ENCODE peak calls at places on chromosomes 11 and 22, in ten cellular contexts. V, D, S, P, F, K, H, A, Z and O are unnamed samples. For H3K9me3, the result is how much of the 10 kb centered on the place peaks cover.

GRCh38 chr11:10233581-10233980 is 60.4 kb downstream of the SBF2 start:
- DNase-seq in K (no peak), S (peak), Z (no peak), V (peak), A (no peak), D (no peak), H (no peak), P (peak), F (no peak), O (no peak)

GRCh38 chr11:123020968-123021367 is 39.3 kb upstream of the BSX start:
- DNase-seq in S (peak), V (peak), A (peak), Z (peak), P (peak), H (no peak), D (no peak), F (no peak), K (no peak), O (peak)

GRCh38 chr11:33668468-33668825 is 32.2 kb downstream of the C11orf91 start:
- DNase-seq in F (no peak), D (no peak), Z (no peak), V (no peak), A (no peak), S (no peak), K (no peak), P (no peak), H (no peak), O (no peak)

GRCh38 chr11:120514541-120515121 is 3.1 kb downstream of the GRIK4 start:
- DNase-seq in P (no peak), V (no peak), D (no peak), F (no peak), A (no peak), H (no peak), K (peak), Z (no peak), S (no peak), O (peak)

GRCh38 chr22:19968450-19968891 is 26.9 kb upstream of the TXNRD2 start:
- DNase-seq in A (no peak), S (no peak), D (no peak), Z (no peak), P (no peak), H (no peak), F (no peak), V (no peak), K (no peak), O (peak)

GRCh38 chr11:14672635-14673034 is 29.0 kb downstream of the PDE3B start:
- DNase-seq in V (peak), Z (no peak), S (peak), K (no peak), A (no peak), F (no peak), H (no peak), P (no peak), D (no peak), O (no peak)

GRCh38 chr11:131428853-131429252 is 58.4 kb downstream of the NTM start:
- DNase-seq in F (no peak), V (no peak), H (no peak), Z (no peak), A (no peak), K (no peak), D (no peak), P (no peak), S (no peak), O (no peak)

GRCh38 chr11:119572481-119573424 is 149.8 kb upstream of the THY1 start:
- DNase-seq in A (no peak), V (no peak), P (peak), K (no peak), D (no peak), Z (no peak), H (no peak), S (no peak), F (no peak), O (no peak)

GRCh38 chr11:118625976-118626375 is 18.6 kb downstream of the PHLDB1 start:
- DNase-seq in D (no peak), F (no peak), H (no peak), P (no peak), A (no peak), Z (no peak), K (peak), S (no peak), V (peak), O (no peak)

DNA sequence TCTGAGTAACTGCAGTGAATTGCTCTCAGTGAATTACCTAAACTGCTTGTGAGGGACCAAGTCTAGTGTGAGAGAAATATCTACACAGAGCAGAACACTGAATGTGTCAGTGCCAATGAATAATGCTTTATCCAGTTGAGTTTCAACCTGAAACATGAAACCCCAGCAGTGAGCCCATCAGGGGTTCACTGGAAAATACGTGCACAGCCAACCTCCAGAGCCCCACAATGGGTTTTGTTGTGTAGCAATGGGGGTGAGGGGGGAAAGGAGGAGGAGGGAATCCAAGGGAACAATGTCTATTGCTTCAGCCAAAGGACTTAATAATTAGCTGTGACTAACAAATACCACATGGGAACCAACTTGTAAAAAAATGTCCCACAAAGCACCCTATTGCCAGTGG is 99.5 kb downstream of the ARL14EP start:
- DNase-seq in A (no peak), V (no peak), F (no peak), Z (no peak), D (no peak), S (no peak), P (no peak), K (no peak), H (no peak), O (no peak)
- H3K9me3 ChIP-seq in A (under half), V (under half), F (under half), Z (under half), D (under half), S (under half), P (under half), K (under half), H (under half), O (under half)

DNA sequence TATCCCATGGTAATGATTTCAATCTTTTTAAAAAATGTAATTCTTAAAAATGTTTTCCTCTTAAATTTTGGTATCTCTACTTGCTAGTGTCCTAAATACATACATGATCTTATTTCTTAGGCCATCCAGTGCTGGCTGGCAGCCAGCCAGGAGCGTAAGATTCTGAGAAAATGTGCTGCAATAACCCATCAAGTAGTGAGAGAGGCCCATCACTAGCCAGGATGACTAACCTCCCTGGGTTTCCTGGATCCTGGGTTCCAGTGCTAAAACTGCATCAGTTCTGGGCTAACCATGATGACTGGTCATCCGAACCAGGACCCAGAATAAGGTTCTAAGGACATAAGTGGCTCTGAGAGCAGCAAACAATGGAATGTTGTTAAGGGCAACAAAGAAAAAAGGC is 15.7 kb upstream of the UCP3 start:
- DNase-seq in K (peak), D (no peak), P (no peak), A (no peak), F (peak), S (peak), H (no peak), V (peak), Z (no peak), O (no peak)
- H3K9me3 ChIP-seq in K (under half), D (under half), P (under half), A (under half), F (under half), S (under half), H (under half), V (under half), Z (under half), O (under half)

DNA sequence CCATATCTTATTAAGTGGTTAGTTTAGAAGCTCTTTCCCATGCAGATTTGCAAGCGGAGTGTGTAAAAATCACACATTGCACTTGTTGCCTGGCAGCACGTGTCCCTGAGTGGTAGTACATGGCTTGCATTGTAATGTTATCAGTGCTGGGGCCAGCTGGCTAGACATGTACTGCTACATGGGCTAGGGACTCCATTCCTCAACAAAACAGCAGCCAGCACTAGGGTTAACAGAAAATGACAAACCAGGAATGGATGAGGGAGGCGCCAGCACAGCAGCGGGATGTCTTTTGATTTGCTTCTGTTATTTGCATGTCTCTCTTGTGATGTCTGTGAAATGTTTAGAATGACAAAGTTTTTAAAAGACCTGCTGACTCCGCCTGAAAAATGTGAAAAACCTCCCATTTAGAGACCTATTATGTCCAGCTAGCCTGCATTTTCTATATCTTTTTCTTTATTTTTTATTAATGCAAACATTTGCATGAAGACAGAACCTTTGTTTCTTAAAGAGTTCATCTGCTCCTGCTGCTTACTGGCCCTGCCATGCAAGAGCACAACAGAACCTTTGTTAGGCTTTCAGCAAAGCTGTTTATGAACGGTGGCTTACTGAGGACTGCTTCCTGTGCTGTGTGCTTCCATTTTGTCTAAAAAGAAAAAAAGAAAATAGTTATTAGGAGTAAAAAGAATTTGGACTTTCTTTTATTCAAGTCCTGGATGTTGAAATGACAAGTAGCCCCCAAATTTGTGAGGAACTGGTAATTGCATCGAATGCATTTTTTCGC is 40.7 kb downstream of the CSTPP1 start:
- DNase-seq in K (no peak), H (no peak), F (no peak), D (no peak), Z (no peak), V (peak), P (no peak), S (no peak), A (no peak), O (no peak)
- H3K9me3 ChIP-seq in K (under half), H (under half), F (under half), D (under half), Z (under half), V (under half), P (under half), S (under half), A (under half), O (under half)

GRCh38 chr11:134527382-134528243 is 115.6 kb upstream of the B3GAT1 start:
- DNase-seq in Z (peak), H (no peak), A (no peak), S (no peak), D (no peak), F (peak), K (no peak), P (no peak), V (no peak), O (peak)

GRCh38 chr11:134528453-134528852 is 116.4 kb upstream of the B3GAT1 start:
- DNase-seq in P (no peak), S (no peak), Z (peak), K (no peak), F (peak), A (no peak), D (no peak), H (no peak), V (no peak), O (peak)

GRCh38 chr11:134530826-134531225 is 118.8 kb upstream of the B3GAT1 start:
- DNase-seq in K (no peak), S (no peak), D (no peak), P (no peak), A (no peak), V (no peak), Z (no peak), H (no peak), F (peak), O (peak)

GRCh38 chr11:134531331-134532135 is 119.5 kb upstream of the B3GAT1 start:
- DNase-seq in P (no peak), A (no peak), H (no peak), F (peak), K (peak), S (no peak), Z (peak), V (no peak), D (no peak), O (peak)

GRCh38 chr11:134529212-134530096 is 117.4 kb upstream of the B3GAT1 start:
- DNase-seq in D (no peak), P (no peak), V (no peak), S (no peak), K (no peak), A (no peak), Z (peak), F (peak), H (no peak), O (peak)
- H3K9me3 ChIP-seq in D (under half), P (under half), V (under half), S (under half), K (under half), A (under half), Z (under half), F (under half), H (under half), O (under half)

GRCh38 chr11:2819316-2819715 is 66.3 kb downstream of the CDKN1C start:
- DNase-seq in A (no peak), Z (no peak), F (no peak), D (no peak), P (no peak), H (no peak), K (no peak), V (no peak), S (no peak), O (no peak)
- H3K9me3 ChIP-seq in A (under half), Z (under half), F (under half), D (under half), P (under half), H (under half), K (under half), V (under half), S (under half), O (under half)

GRCh38 chr11:55811067-55811466 is at the start of gene OR5L1:
- DNase-seq in S (no peak), V (no peak), Z (no peak), F (no peak), A (no peak), H (no peak), P (no peak), D (no peak), K (no peak), O (no peak)

DNA sequence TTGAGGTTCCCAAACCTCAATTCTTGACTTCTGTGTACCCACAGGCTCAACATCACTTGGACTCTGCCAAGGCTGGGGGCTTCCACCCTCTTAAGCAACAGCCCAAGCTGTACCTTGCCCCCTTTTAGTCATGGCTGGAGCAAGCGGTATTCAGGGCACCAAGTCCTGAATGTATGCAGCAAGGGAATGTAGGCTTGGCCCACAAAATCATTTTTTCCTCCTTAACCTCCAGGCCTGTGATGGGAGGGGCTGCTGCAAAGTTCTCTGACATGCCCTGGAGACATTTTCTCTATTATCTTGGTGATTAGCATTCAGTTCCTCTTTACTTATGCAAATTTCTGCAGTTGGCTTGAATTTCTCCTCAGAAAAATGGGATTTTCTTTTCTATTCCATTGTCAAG is 4.9 kb upstream of the OR5L1 start:
- DNase-seq in F (no peak), K (no peak), P (no peak), V (no peak), S (no peak), A (no peak), Z (no peak), D (no peak), H (no peak), O (no peak)
- H3K9me3 ChIP-seq in F (under half), K (under half), P (under half), V (under half), S (under half), A (under half), Z (under half), D (under half), H (under half), O (under half)

DNA sequence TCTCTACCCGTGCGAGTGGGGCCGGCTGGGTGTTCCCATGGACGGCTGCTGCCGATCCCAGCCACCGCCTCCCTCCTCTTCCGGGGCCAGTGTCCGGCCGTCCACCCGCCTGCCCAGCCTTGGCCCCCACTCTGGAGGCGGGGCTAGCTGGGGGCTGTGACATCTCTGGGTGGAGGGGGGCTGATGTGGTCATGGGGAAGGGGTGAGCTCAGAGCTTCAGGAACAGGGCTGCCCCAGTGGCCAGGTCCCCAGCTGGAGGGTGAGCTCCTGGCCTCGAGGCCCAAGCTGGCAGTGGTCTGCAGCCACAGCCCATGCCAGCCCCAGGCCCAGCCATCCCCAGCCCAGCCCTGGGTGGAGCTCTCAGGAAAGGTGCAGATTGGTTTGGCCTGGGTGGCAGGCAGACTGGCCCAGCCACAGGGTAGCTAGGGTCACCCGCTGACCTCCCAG is 2.7 kb downstream of the INS start:
- DNase-seq in V (no peak), A (no peak), K (no peak), H (no peak), F (no peak), S (no peak), Z (no peak), P (no peak), D (no peak), O (no peak)
- H3K9me3 ChIP-seq in V (under half), A (under half), K (under half), H (under half), F (under half), S (under half), Z (under half), P (under half), D (under half), O (under half)